ENCODE peak calls at places on chromosomes 11 and 22, in four cellular contexts. One of them, this sample, is unnamed. For H3K9me2, the result is how much of the 10 kb centered on the place peaks cover.

GRCh38 chr22:33035276-33035863 is 22.8 kb downstream of the SYN3 start:
- DNase-seq in GM23248: no peak
- DNase-seq in hepatocyte: no peak
- DNase-seq in PC-3: no peak
- DNase-seq in this sample: no peak

GRCh38 chr11:58177409-58178054 is 11.3 kb upstream of the OR9Q2 start:
- DNase-seq in PC-3: no peak
- DNase-seq in GM23248: no peak
- DNase-seq in hepatocyte: no peak
- DNase-seq in this sample: no peak

GRCh38 chr11:12930850-12931249 is 78.3 kb upstream of the RASSF10 start:
- DNase-seq in PC-3: no peak
- DNase-seq in hepatocyte: no peak
- DNase-seq in GM23248: no peak
- DNase-seq in this sample: no peak

GRCh38 chr11:88484873-88485621 is 147.5 kb upstream of the CTSC start:
- DNase-seq in GM23248: peak
- DNase-seq in hepatocyte: peak
- DNase-seq in PC-3: peak
- DNase-seq in this sample: peak

GRCh38 chr11:102494216-102494615 is 36.3 kb downstream of the MMP7 start:
- DNase-seq in GM23248: peak
- DNase-seq in PC-3: peak
- DNase-seq in hepatocyte: peak
- DNase-seq in this sample: no peak

GRCh38 chr11:47991266-47991830 is 11.0 kb downstream of the PTPRJ start:
- DNase-seq in PC-3: peak
- DNase-seq in GM23248: no peak
- DNase-seq in hepatocyte: peak
- DNase-seq in this sample: peak

GRCh38 chr11:2569731-2570210 is 125.0 kb downstream of the KCNQ1 start:
- DNase-seq in hepatocyte: no peak
- DNase-seq in PC-3: no peak
- DNase-seq in GM23248: no peak
- DNase-seq in this sample: no peak

GRCh38 chr22:33036881-33037280 is 21.3 kb downstream of the SYN3 start:
- DNase-seq in GM23248: no peak
- DNase-seq in hepatocyte: no peak
- DNase-seq in PC-3: no peak
- DNase-seq in this sample: no peak

GRCh38 chr11:123665321-123665720 is 10.9 kb upstream of the SCN3B start:
- DNase-seq in hepatocyte: no peak
- DNase-seq in PC-3: no peak
- DNase-seq in GM23248: no peak
- DNase-seq in this sample: no peak

GRCh38 chr22:44023404-44024287 is 456 bp upstream of the PARVB start:
- DNase-seq in PC-3: peak
- DNase-seq in GM23248: peak
- DNase-seq in hepatocyte: peak
- DNase-seq in this sample: no peak

GRCh38 chr22:39348909-39349505 is 784 bp upstream of the SYNGR1 start:
- DNase-seq in PC-3: no peak
- DNase-seq in GM23248: no peak
- DNase-seq in hepatocyte: peak
- DNase-seq in this sample: no peak

GRCh38 chr11:132898676-132899075 is 633.6 kb downstream of the OPCML start:
- DNase-seq in hepatocyte: no peak
- DNase-seq in GM23248: no peak
- DNase-seq in PC-3: no peak
- DNase-seq in this sample: no peak
- H3K9me2 ChIP-seq in hepatocyte: under half
- H3K9me2 ChIP-seq in GM23248: under half
- H3K9me2 ChIP-seq in PC-3: under half
- H3K9me2 ChIP-seq in this sample: under half

GRCh38 chr11:36010010-36010740 is 66.3 kb downstream of the LDLRAD3 start:
- DNase-seq in GM23248: peak
- DNase-seq in hepatocyte: no peak
- DNase-seq in PC-3: peak
- DNase-seq in this sample: no peak

GRCh38 chr11:36009469-36009868 is 65.6 kb downstream of the LDLRAD3 start:
- DNase-seq in PC-3: peak
- DNase-seq in hepatocyte: no peak
- DNase-seq in GM23248: peak
- DNase-seq in this sample: no peak

GRCh38 chr11:36007127-36007824 is 63.4 kb downstream of the LDLRAD3 start:
- DNase-seq in hepatocyte: no peak
- DNase-seq in PC-3: peak
- DNase-seq in GM23248: no peak
- DNase-seq in this sample: no peak

GRCh38 chr11:36006556-36006955 is 62.7 kb downstream of the LDLRAD3 start:
- DNase-seq in GM23248: no peak
- DNase-seq in PC-3: no peak
- DNase-seq in hepatocyte: no peak
- DNase-seq in this sample: no peak

DNA sequence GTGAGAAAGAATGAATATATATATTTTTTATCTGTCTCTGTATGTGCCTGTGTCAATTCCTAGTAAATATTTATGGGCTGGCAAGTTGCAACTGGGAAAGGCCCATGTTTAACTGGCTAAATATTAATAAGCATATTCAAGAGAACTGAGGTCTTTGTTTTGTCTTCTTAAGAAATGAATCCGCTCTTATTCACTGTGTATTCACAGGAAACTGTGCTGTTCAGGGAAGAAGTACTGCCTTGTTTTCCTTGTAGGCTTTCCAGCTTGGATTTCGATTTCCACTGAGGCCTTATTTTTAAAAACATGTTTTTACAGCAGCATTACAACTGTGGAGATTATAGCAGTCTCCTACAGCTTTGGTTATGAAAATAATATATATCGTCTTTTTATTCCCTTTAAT is 64.7 kb downstream of the LDLRAD3 start:
- DNase-seq in PC-3: peak
- DNase-seq in GM23248: peak
- DNase-seq in hepatocyte: no peak
- DNase-seq in this sample: no peak
- TF ChIP-seq EZH2phosphoT487 in PC-3: no peak
- TF ChIP-seq EZH2phosphoT487 in GM23248: no peak
- TF ChIP-seq EZH2phosphoT487 in hepatocyte: no peak
- TF ChIP-seq EZH2phosphoT487 in this sample: no peak

DNA sequence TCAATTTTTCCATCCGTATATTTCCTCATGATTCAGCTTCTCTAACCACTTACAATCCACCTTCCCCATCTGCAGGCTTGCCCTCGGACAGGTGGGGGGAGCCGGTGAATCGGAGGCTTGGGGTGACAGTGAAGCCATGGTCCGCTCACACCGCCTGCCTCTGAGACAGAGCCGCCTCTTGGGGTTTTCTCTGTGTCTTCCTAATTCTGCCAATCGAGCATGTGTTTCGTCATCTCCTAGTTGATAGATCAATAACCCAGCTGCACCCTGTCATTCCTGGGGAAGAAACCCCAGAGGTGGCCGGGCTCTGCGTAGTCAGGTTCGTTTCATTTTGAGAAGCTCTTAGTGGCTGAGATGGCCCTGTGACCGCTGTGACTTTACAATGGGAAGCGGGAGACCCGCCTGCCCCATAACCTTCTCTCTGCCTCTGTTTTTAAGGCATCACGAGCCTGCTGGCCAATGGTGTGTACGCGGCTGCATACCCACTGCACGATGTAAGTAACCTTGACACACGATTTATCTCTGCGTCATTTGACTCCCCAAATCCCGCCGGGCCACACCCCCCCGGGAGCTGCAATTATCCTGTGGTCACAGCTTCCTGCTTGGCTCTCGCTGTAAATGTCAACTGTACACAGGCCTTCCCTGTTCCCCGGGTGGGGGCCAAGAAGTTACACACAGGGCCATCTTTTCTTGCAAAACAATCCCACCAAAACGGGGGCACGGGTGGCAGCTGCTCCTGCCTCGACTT is 33.3 kb downstream of the ANO1 start:
- DNase-seq in GM23248: peak
- DNase-seq in PC-3: peak
- DNase-seq in hepatocyte: peak
- DNase-seq in this sample: no peak
- H3K4me2 ChIP-seq in GM23248: no peak
- H3K4me2 ChIP-seq in PC-3: no peak
- H3K4me2 ChIP-seq in hepatocyte: no peak
- H3K4me2 ChIP-seq in this sample: no peak

DNA sequence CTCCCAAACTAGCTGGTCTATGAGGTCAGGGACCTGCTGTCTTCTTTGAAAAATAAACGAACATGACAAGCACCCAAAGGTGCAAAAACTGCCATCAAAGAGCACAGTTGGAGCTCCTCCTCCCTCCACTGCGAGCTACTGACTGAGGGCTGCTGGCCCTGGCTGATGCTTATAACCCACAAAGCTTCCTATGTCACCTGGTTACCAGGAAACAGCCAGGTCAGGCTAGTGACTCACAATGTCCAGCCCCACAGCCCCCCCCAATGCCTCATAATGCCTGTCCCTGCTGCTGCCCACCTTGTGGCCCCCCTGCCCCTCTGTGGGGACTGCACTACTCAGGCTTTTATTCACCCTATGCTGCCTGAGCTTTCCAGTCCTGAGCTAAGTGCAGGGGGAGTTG is at the start of gene DRICH1:
- DNase-seq in PC-3: peak
- DNase-seq in GM23248: no peak
- DNase-seq in hepatocyte: no peak
- DNase-seq in this sample: no peak
- H3K9me2 ChIP-seq in PC-3: under half
- H3K9me2 ChIP-seq in GM23248: under half
- H3K9me2 ChIP-seq in hepatocyte: under half
- H3K9me2 ChIP-seq in this sample: under half

DNA sequence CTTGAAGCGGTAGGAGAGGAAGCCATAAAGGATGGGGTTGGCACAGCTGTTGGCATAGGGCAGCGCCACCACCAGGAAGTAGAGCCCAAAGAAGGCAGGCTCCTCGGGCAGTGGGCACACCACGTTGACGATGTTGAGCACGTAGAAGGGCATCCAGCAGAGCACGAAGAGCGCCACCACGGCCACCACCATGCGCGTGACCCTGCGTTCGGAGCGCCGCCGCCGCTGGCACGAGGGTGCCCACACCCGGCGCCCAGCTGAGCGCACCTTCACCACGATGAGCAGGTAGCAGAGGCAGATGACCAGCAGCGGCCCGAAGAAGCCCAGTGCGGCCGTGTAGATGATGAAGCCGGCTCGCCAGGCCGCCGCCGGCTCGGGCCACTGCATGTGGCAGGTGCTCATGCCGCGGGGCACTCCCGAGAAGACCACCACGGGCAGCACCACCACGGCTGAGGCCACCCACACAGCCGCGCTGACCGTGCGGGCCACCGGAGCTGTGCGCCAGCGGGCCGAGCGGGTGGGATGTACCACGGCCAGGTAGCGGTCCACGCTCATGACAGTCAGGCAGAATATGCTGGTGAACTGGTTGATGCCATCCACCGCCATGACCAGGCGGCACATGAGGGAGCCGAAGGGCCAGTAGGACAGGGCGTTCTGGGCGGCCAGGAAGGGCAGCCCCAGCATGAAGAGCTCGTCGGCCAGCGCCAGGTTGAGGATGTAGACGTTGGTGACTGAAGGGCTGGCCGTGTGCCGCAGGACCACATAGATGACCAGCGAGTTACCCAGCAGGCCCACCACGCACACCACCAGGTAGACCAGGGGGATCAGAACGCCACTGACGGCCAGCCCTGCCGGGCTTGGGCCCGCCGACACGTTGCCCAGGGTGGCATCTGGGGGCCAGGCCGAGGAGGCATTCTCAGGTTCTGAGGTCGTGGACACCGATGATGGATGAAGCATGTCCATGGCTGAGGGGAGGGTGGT is 5.1 kb downstream of the SSTR3 start:
- DNase-seq in PC-3: no peak
- DNase-seq in GM23248: no peak
- DNase-seq in hepatocyte: no peak
- DNase-seq in this sample: no peak
- TF ChIP-seq EZH2phosphoT487 in PC-3: no peak
- TF ChIP-seq EZH2phosphoT487 in GM23248: no peak
- TF ChIP-seq EZH2phosphoT487 in hepatocyte: no peak
- TF ChIP-seq EZH2phosphoT487 in this sample: no peak

DNA sequence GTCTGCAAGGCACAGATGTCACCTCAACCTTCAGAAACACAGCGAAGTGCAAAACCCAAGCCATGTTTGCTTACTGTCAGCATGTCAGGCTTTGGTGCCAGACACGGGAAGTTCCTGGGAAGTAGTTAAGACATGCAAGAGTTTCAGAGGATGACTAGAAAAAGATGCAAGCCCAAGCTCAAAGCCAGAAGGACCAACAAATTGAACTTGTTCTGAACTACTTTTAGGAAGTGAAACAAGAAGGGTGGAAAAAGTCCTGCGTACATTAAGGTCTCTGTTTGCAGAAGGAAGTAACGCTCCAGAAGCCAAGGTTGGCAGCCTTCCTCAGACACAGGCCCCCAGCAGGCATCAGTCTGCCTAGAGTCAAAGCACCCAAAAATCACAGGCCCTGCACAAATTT is 2.6 kb downstream of the AP1B1 start:
- DNase-seq in PC-3: no peak
- DNase-seq in GM23248: no peak
- DNase-seq in hepatocyte: no peak
- DNase-seq in this sample: peak
- H3K4me2 ChIP-seq in PC-3: no peak
- H3K4me2 ChIP-seq in GM23248: no peak
- H3K4me2 ChIP-seq in hepatocyte: peak
- H3K4me2 ChIP-seq in this sample: peak

GRCh38 chr11:132895340-132895739 is 637.0 kb downstream of the OPCML start:
- DNase-seq in hepatocyte: peak
- DNase-seq in PC-3: no peak
- DNase-seq in GM23248: peak
- DNase-seq in this sample: no peak

GRCh38 chr11:132894598-132894997 is 637.7 kb downstream of the OPCML start:
- DNase-seq in PC-3: no peak
- DNase-seq in GM23248: no peak
- DNase-seq in hepatocyte: peak
- DNase-seq in this sample: no peak

GRCh38 chr11:132901638-132902610 is 630.4 kb downstream of the OPCML start:
- DNase-seq in PC-3: no peak
- DNase-seq in GM23248: peak
- DNase-seq in hepatocyte: no peak
- DNase-seq in this sample: no peak

GRCh38 chr11:132898021-132898420 is 634.3 kb downstream of the OPCML start:
- DNase-seq in PC-3: no peak
- DNase-seq in GM23248: no peak
- DNase-seq in hepatocyte: no peak
- DNase-seq in this sample: no peak
- H3K9me2 ChIP-seq in PC-3: under half
- H3K9me2 ChIP-seq in GM23248: under half
- H3K9me2 ChIP-seq in hepatocyte: under half
- H3K9me2 ChIP-seq in this sample: under half

GRCh38 chr11:61675826-61676225 is 4.4 kb upstream of the DAGLA start:
- DNase-seq in hepatocyte: no peak
- DNase-seq in GM23248: peak
- DNase-seq in PC-3: no peak
- DNase-seq in this sample: no peak

GRCh38 chr11:61669417-61669816 is 10.8 kb upstream of the DAGLA start:
- DNase-seq in hepatocyte: no peak
- DNase-seq in GM23248: no peak
- DNase-seq in PC-3: no peak
- DNase-seq in this sample: no peak

GRCh38 chr11:61667684-61668320 is 12.4 kb upstream of the DAGLA start:
- DNase-seq in hepatocyte: no peak
- DNase-seq in GM23248: no peak
- DNase-seq in PC-3: no peak
- DNase-seq in this sample: no peak

GRCh38 chr11:61670626-61671025 is 9.6 kb upstream of the DAGLA start:
- DNase-seq in GM23248: no peak
- DNase-seq in hepatocyte: no peak
- DNase-seq in PC-3: no peak
- DNase-seq in this sample: no peak

GRCh38 chr11:61671527-61671926 is 8.7 kb upstream of the DAGLA start:
- DNase-seq in PC-3: peak
- DNase-seq in GM23248: peak
- DNase-seq in hepatocyte: peak
- DNase-seq in this sample: no peak
- TF ChIP-seq EZH2phosphoT487 in PC-3: no peak
- TF ChIP-seq EZH2phosphoT487 in GM23248: no peak
- TF ChIP-seq EZH2phosphoT487 in hepatocyte: no peak
- TF ChIP-seq EZH2phosphoT487 in this sample: no peak

This sample was measured in OCI-LY7.